ENCODE peak calls at places on chromosomes 2 and 18, in eight cellular contexts. V is hepatocyte; O is heart left ventricle; R is stimulated activated CD4-positive, alpha-beta T cell treated with anti-CD3 and anti-CD28 coated beads, Interleukin-1b, Interleukin-23, amount 100 ng/mL, for 1 hour; D is RKO; J is thoracic aorta; Y is uterus; L is myocyte. E is an unnamed sample.

GRCh38 chr2:10137053-10137843 is 14.7 kb downstream of the RRM2 start:
- DNase-seq in V (no peak), O (no peak), R (no peak), D (no peak), L (peak), J (no peak), Y (no peak), E (no peak)

GRCh38 chr18:46439037-46439436 is 218.0 kb downstream of the LOXHD1 start:
- DNase-seq in Y (no peak), J (no peak), O (no peak), L (no peak), D (no peak), R (no peak), V (no peak), E (no peak)

GRCh38 chr18:33664528-33664927 is 86.5 kb downstream of the ASXL3 start:
- DNase-seq in J (no peak), O (no peak), D (no peak), V (no peak), R (no peak), Y (no peak), L (no peak), E (no peak)

GRCh38 chr18:2794159-2794558 is 52.6 kb upstream of the EMILIN2 start:
- DNase-seq in O (no peak), Y (no peak), L (no peak), D (no peak), V (no peak), J (no peak), R (no peak), E (no peak)

GRCh38 chr18:35442701-35443100 is 55.1 kb downstream of the INO80C start:
- DNase-seq in L (no peak), R (no peak), V (no peak), D (no peak), O (no peak), Y (no peak), J (no peak), E (no peak)

GRCh38 chr2:54557601-54558187 is 101.6 kb downstream of the SPTBN1 start:
- DNase-seq in L (no peak), Y (peak), O (peak), V (peak), J (no peak), D (peak), R (peak), E (peak)

GRCh38 chr2:12863937-12864336 is 147.2 kb downstream of the TRIB2 start:
- DNase-seq in D (no peak), Y (no peak), O (no peak), R (no peak), J (no peak), L (no peak), V (no peak), E (no peak)

GRCh38 chr2:74764429-74765272 is 69.3 kb upstream of the HK2 start:
- DNase-seq in R (no peak), L (no peak), J (no peak), Y (no peak), V (no peak), D (no peak), O (no peak), E (no peak)

GRCh38 chr2:112714836-112715631 is 5.8 kb upstream of the NT5DC4 start:
- DNase-seq in V (no peak), R (no peak), Y (no peak), D (peak), O (no peak), J (no peak), L (no peak), E (no peak)

GRCh38 chr2:200298816-200299215 is 7.7 kb upstream of the SPATS2L start:
- DNase-seq in R (no peak), L (no peak), D (no peak), Y (no peak), J (no peak), O (no peak), V (no peak), E (no peak)

GRCh38 chr2:8737571-8738175 is 55.8 kb downstream of the ID2 start:
- DNase-seq in J (no peak), R (no peak), L (peak), D (no peak), Y (no peak), O (no peak), V (no peak), E (no peak)

GRCh38 chr18:22427797-22428549 is 10.3 kb upstream of the CTAGE1 start:
- DNase-seq in Y (no peak), J (no peak), V (no peak), R (no peak), L (no peak), O (no peak), D (no peak), E (no peak)

GRCh38 chr2:108354171-108354570 is 23.6 kb upstream of the SULT1C4 start:
- DNase-seq in O (no peak), V (no peak), L (no peak), Y (no peak), J (no peak), D (no peak), R (no peak), E (no peak)